ENCODE peak calls at places on chromosomes 13 and 19, in eight cellular contexts. One of them, this sample, is unnamed.
A peak's percentile ranks its signal among the peaks of the same experiment; 100 is the strongest.

GRCh38 chr13:45863716-45864590 is 12.4 kb upstream of the SIAH3 start:
- DNase-seq in tibial artery: no peak
- DNase-seq in left lung: no peak
- DNase-seq in CD4-positive, alpha-beta T cell: no peak
- DNase-seq in mammary epithelial cell: no peak
- DNase-seq in stimulated activated CD4-positive, alpha-beta T cell treated with anti-CD3 and anti-CD28 coated beads, Interleukin-1b, Interleukin-23, amount 100 ng/mL, for 1 hour: no peak
- DNase-seq in PC-3: no peak
- DNase-seq in COR-L47: peak; percentile 28
- DNase-seq in this sample: no peak

GRCh38 chr19:15249912-15250634 is 17.8 kb upstream of the EPHX3 start:
- DNase-seq in tibial artery: peak; percentile 78
- DNase-seq in left lung: no peak
- DNase-seq in CD4-positive, alpha-beta T cell: no peak
- DNase-seq in mammary epithelial cell: peak; percentile 73
- DNase-seq in stimulated activated CD4-positive, alpha-beta T cell treated with anti-CD3 and anti-CD28 coated beads, Interleukin-1b, Interleukin-23, amount 100 ng/mL, for 1 hour: no peak
- DNase-seq in PC-3: no peak
- DNase-seq in COR-L47: no peak
- DNase-seq in this sample: peak; percentile 44

GRCh38 chr13:38334845-38335244 is 14.8 kb upstream of the UFM1 start:
- DNase-seq in tibial artery: no peak
- DNase-seq in left lung: no peak
- DNase-seq in CD4-positive, alpha-beta T cell: no peak
- DNase-seq in mammary epithelial cell: no peak
- DNase-seq in stimulated activated CD4-positive, alpha-beta T cell treated with anti-CD3 and anti-CD28 coated beads, Interleukin-1b, Interleukin-23, amount 100 ng/mL, for 1 hour: no peak
- DNase-seq in PC-3: no peak
- DNase-seq in COR-L47: no peak
- DNase-seq in this sample: no peak

GRCh38 chr19:20503536-20503935 is 62.0 kb downstream of the ZNF737 start:
- DNase-seq in tibial artery: no peak
- DNase-seq in left lung: no peak
- DNase-seq in CD4-positive, alpha-beta T cell: no peak
- DNase-seq in mammary epithelial cell: peak; percentile 46
- DNase-seq in stimulated activated CD4-positive, alpha-beta T cell treated with anti-CD3 and anti-CD28 coated beads, Interleukin-1b, Interleukin-23, amount 100 ng/mL, for 1 hour: no peak
- DNase-seq in PC-3: peak; percentile 71
- DNase-seq in COR-L47: no peak
- DNase-seq in this sample: no peak

GRCh38 chr13:45196622-45197021 is 4.2 kb downstream of the KCTD4 start:
- DNase-seq in tibial artery: no peak
- DNase-seq in left lung: no peak
- DNase-seq in CD4-positive, alpha-beta T cell: no peak
- DNase-seq in mammary epithelial cell: peak; percentile 98
- DNase-seq in stimulated activated CD4-positive, alpha-beta T cell treated with anti-CD3 and anti-CD28 coated beads, Interleukin-1b, Interleukin-23, amount 100 ng/mL, for 1 hour: no peak
- DNase-seq in PC-3: peak; percentile 63
- DNase-seq in COR-L47: no peak
- DNase-seq in this sample: no peak

GRCh38 chr13:109835321-109835720 is 48.9 kb upstream of the IRS2 start:
- DNase-seq in tibial artery: no peak
- DNase-seq in left lung: no peak
- DNase-seq in CD4-positive, alpha-beta T cell: no peak
- DNase-seq in mammary epithelial cell: no peak
- DNase-seq in stimulated activated CD4-positive, alpha-beta T cell treated with anti-CD3 and anti-CD28 coated beads, Interleukin-1b, Interleukin-23, amount 100 ng/mL, for 1 hour: no peak
- DNase-seq in PC-3: no peak
- DNase-seq in COR-L47: no peak
- DNase-seq in this sample: no peak

GRCh38 chr13:113520571-113520970 is 30.1 kb upstream of the DCUN1D2 start:
- DNase-seq in tibial artery: no peak
- DNase-seq in left lung: no peak
- DNase-seq in CD4-positive, alpha-beta T cell: no peak
- DNase-seq in mammary epithelial cell: no peak
- DNase-seq in stimulated activated CD4-positive, alpha-beta T cell treated with anti-CD3 and anti-CD28 coated beads, Interleukin-1b, Interleukin-23, amount 100 ng/mL, for 1 hour: no peak
- DNase-seq in PC-3: no peak
- DNase-seq in COR-L47: no peak
- DNase-seq in this sample: no peak

GRCh38 chr13:75318138-75318833 is 163.7 kb downstream of the TBC1D4 start:
- DNase-seq in tibial artery: no peak
- DNase-seq in left lung: no peak
- DNase-seq in CD4-positive, alpha-beta T cell: no peak
- DNase-seq in mammary epithelial cell: no peak
- DNase-seq in stimulated activated CD4-positive, alpha-beta T cell treated with anti-CD3 and anti-CD28 coated beads, Interleukin-1b, Interleukin-23, amount 100 ng/mL, for 1 hour: no peak
- DNase-seq in PC-3: no peak
- DNase-seq in COR-L47: no peak
- DNase-seq in this sample: no peak

GRCh38 chr13:43963726-43964125 is 84.0 kb downstream of the LACC1 start:
- DNase-seq in tibial artery: no peak
- DNase-seq in left lung: no peak
- DNase-seq in CD4-positive, alpha-beta T cell: no peak
- DNase-seq in mammary epithelial cell: no peak
- DNase-seq in stimulated activated CD4-positive, alpha-beta T cell treated with anti-CD3 and anti-CD28 coated beads, Interleukin-1b, Interleukin-23, amount 100 ng/mL, for 1 hour: no peak
- DNase-seq in PC-3: peak; percentile 14
- DNase-seq in COR-L47: no peak
- DNase-seq in this sample: no peak

GRCh38 chr19:15291666-15292065 is 40.7 kb downstream of the BRD4 start:
- DNase-seq in tibial artery: no peak
- DNase-seq in left lung: no peak
- DNase-seq in CD4-positive, alpha-beta T cell: no peak
- DNase-seq in mammary epithelial cell: no peak
- DNase-seq in stimulated activated CD4-positive, alpha-beta T cell treated with anti-CD3 and anti-CD28 coated beads, Interleukin-1b, Interleukin-23, amount 100 ng/mL, for 1 hour: no peak
- DNase-seq in PC-3: no peak
- DNase-seq in COR-L47: no peak
- DNase-seq in this sample: no peak

GRCh38 chr19:1672038-1672768 is 19.8 kb upstream of the TCF3 start:
- DNase-seq in tibial artery: no peak
- DNase-seq in left lung: no peak
- DNase-seq in CD4-positive, alpha-beta T cell: peak; percentile 46
- DNase-seq in mammary epithelial cell: no peak
- DNase-seq in stimulated activated CD4-positive, alpha-beta T cell treated with anti-CD3 and anti-CD28 coated beads, Interleukin-1b, Interleukin-23, amount 100 ng/mL, for 1 hour: no peak
- DNase-seq in PC-3: peak; percentile 47
- DNase-seq in COR-L47: no peak
- DNase-seq in this sample: no peak

GRCh38 chr19:13212759-13213330 is 62.6 kb downstream of the IER2 start:
- DNase-seq in tibial artery: no peak
- DNase-seq in left lung: peak; percentile 59
- DNase-seq in CD4-positive, alpha-beta T cell: peak; percentile 62
- DNase-seq in mammary epithelial cell: peak; percentile 33
- DNase-seq in stimulated activated CD4-positive, alpha-beta T cell treated with anti-CD3 and anti-CD28 coated beads, Interleukin-1b, Interleukin-23, amount 100 ng/mL, for 1 hour: peak; percentile 55
- DNase-seq in PC-3: peak; percentile 76
- DNase-seq in COR-L47: peak; percentile 11
- DNase-seq in this sample: peak; percentile 30

GRCh38 chr19:38384209-38385027 is 3.4 kb downstream of the GGN start:
- DNase-seq in tibial artery: no peak
- DNase-seq in left lung: no peak
- DNase-seq in CD4-positive, alpha-beta T cell: no peak
- DNase-seq in mammary epithelial cell: peak; percentile 22
- DNase-seq in stimulated activated CD4-positive, alpha-beta T cell treated with anti-CD3 and anti-CD28 coated beads, Interleukin-1b, Interleukin-23, amount 100 ng/mL, for 1 hour: no peak
- DNase-seq in PC-3: peak; percentile 19
- DNase-seq in COR-L47: no peak
- DNase-seq in this sample: no peak

GRCh38 chr19:1057185-1057857 is 9.6 kb upstream of the ARHGAP45 start:
- DNase-seq in tibial artery: no peak
- DNase-seq in left lung: no peak
- DNase-seq in CD4-positive, alpha-beta T cell: no peak
- DNase-seq in mammary epithelial cell: peak; percentile 75
- DNase-seq in stimulated activated CD4-positive, alpha-beta T cell treated with anti-CD3 and anti-CD28 coated beads, Interleukin-1b, Interleukin-23, amount 100 ng/mL, for 1 hour: no peak
- DNase-seq in PC-3: peak; percentile 19
- DNase-seq in COR-L47: no peak
- DNase-seq in this sample: no peak

GRCh38 chr13:76879876-76880270 is 6.3 kb downstream of the KCTD12 start:
- DNase-seq in tibial artery: no peak
- DNase-seq in left lung: no peak
- DNase-seq in CD4-positive, alpha-beta T cell: no peak
- DNase-seq in mammary epithelial cell: no peak
- DNase-seq in stimulated activated CD4-positive, alpha-beta T cell treated with anti-CD3 and anti-CD28 coated beads, Interleukin-1b, Interleukin-23, amount 100 ng/mL, for 1 hour: no peak
- DNase-seq in PC-3: no peak
- DNase-seq in COR-L47: no peak
- DNase-seq in this sample: no peak

GRCh38 chr13:20340136-20340758 is 108.1 kb upstream of the GJB6 start:
- DNase-seq in tibial artery: no peak
- DNase-seq in left lung: no peak
- DNase-seq in CD4-positive, alpha-beta T cell: no peak
- DNase-seq in mammary epithelial cell: no peak
- DNase-seq in stimulated activated CD4-positive, alpha-beta T cell treated with anti-CD3 and anti-CD28 coated beads, Interleukin-1b, Interleukin-23, amount 100 ng/mL, for 1 hour: no peak
- DNase-seq in PC-3: no peak
- DNase-seq in COR-L47: no peak
- DNase-seq in this sample: no peak

GRCh38 chr13:61466280-61466679 is 50.6 kb upstream of the PCDH20 start:
- DNase-seq in tibial artery: no peak
- DNase-seq in left lung: no peak
- DNase-seq in CD4-positive, alpha-beta T cell: no peak
- DNase-seq in mammary epithelial cell: no peak
- DNase-seq in stimulated activated CD4-positive, alpha-beta T cell treated with anti-CD3 and anti-CD28 coated beads, Interleukin-1b, Interleukin-23, amount 100 ng/mL, for 1 hour: no peak
- DNase-seq in PC-3: peak; percentile 15
- DNase-seq in COR-L47: no peak
- DNase-seq in this sample: no peak

GRCh38 chr13:90156390-90156789 is 1191.1 kb upstream of the MIR17HG start:
- DNase-seq in tibial artery: no peak
- DNase-seq in left lung: no peak
- DNase-seq in CD4-positive, alpha-beta T cell: no peak
- DNase-seq in mammary epithelial cell: no peak
- DNase-seq in stimulated activated CD4-positive, alpha-beta T cell treated with anti-CD3 and anti-CD28 coated beads, Interleukin-1b, Interleukin-23, amount 100 ng/mL, for 1 hour: no peak
- DNase-seq in PC-3: no peak
- DNase-seq in COR-L47: no peak
- DNase-seq in this sample: no peak

GRCh38 chr13:114258589-114258988 is 22.8 kb upstream of the UPF3A start:
- DNase-seq in tibial artery: no peak
- DNase-seq in left lung: no peak
- DNase-seq in CD4-positive, alpha-beta T cell: no peak
- DNase-seq in mammary epithelial cell: no peak
- DNase-seq in stimulated activated CD4-positive, alpha-beta T cell treated with anti-CD3 and anti-CD28 coated beads, Interleukin-1b, Interleukin-23, amount 100 ng/mL, for 1 hour: no peak
- DNase-seq in PC-3: no peak
- DNase-seq in COR-L47: no peak
- DNase-seq in this sample: no peak

GRCh38 chr19:29510701-29511265 is 15.0 kb upstream of the VSTM2B start:
- DNase-seq in tibial artery: no peak
- DNase-seq in left lung: no peak
- DNase-seq in CD4-positive, alpha-beta T cell: no peak
- DNase-seq in mammary epithelial cell: no peak
- DNase-seq in stimulated activated CD4-positive, alpha-beta T cell treated with anti-CD3 and anti-CD28 coated beads, Interleukin-1b, Interleukin-23, amount 100 ng/mL, for 1 hour: no peak
- DNase-seq in PC-3: no peak
- DNase-seq in COR-L47: no peak
- DNase-seq in this sample: no peak

GRCh38 chr19:4354897-4355296 is 11.5 kb downstream of the MPND start:
- DNase-seq in tibial artery: no peak
- DNase-seq in left lung: no peak
- DNase-seq in CD4-positive, alpha-beta T cell: no peak
- DNase-seq in mammary epithelial cell: no peak
- DNase-seq in stimulated activated CD4-positive, alpha-beta T cell treated with anti-CD3 and anti-CD28 coated beads, Interleukin-1b, Interleukin-23, amount 100 ng/mL, for 1 hour: no peak
- DNase-seq in PC-3: no peak
- DNase-seq in COR-L47: no peak
- DNase-seq in this sample: no peak

GRCh38 chr19:45667620-45668341 is at the start of gene GIPR:
- DNase-seq in tibial artery: no peak
- DNase-seq in left lung: peak; percentile 65
- DNase-seq in CD4-positive, alpha-beta T cell: no peak
- DNase-seq in mammary epithelial cell: peak; percentile 79
- DNase-seq in stimulated activated CD4-positive, alpha-beta T cell treated with anti-CD3 and anti-CD28 coated beads, Interleukin-1b, Interleukin-23, amount 100 ng/mL, for 1 hour: no peak
- DNase-seq in PC-3: peak; percentile 70
- DNase-seq in COR-L47: no peak
- DNase-seq in this sample: no peak

GRCh38 chr13:99347335-99347878 is 40.2 kb upstream of the GPR183 start:
- DNase-seq in tibial artery: no peak
- DNase-seq in left lung: no peak
- DNase-seq in CD4-positive, alpha-beta T cell: no peak
- DNase-seq in mammary epithelial cell: no peak
- DNase-seq in stimulated activated CD4-positive, alpha-beta T cell treated with anti-CD3 and anti-CD28 coated beads, Interleukin-1b, Interleukin-23, amount 100 ng/mL, for 1 hour: no peak
- DNase-seq in PC-3: no peak
- DNase-seq in COR-L47: no peak
- DNase-seq in this sample: no peak

GRCh38 chr19:55098716-55099556 is 18.5 kb downstream of the PPP1R12C start:
- DNase-seq in tibial artery: no peak
- DNase-seq in left lung: no peak
- DNase-seq in CD4-positive, alpha-beta T cell: no peak
- DNase-seq in mammary epithelial cell: no peak
- DNase-seq in stimulated activated CD4-positive, alpha-beta T cell treated with anti-CD3 and anti-CD28 coated beads, Interleukin-1b, Interleukin-23, amount 100 ng/mL, for 1 hour: no peak
- DNase-seq in PC-3: no peak
- DNase-seq in COR-L47: no peak
- DNase-seq in this sample: no peak

GRCh38 chr19:39128511-39129079 is 3.0 kb downstream of the PAK4 start:
- DNase-seq in tibial artery: no peak
- DNase-seq in left lung: no peak
- DNase-seq in CD4-positive, alpha-beta T cell: no peak
- DNase-seq in mammary epithelial cell: no peak
- DNase-seq in stimulated activated CD4-positive, alpha-beta T cell treated with anti-CD3 and anti-CD28 coated beads, Interleukin-1b, Interleukin-23, amount 100 ng/mL, for 1 hour: no peak
- DNase-seq in PC-3: no peak
- DNase-seq in COR-L47: no peak
- DNase-seq in this sample: no peak

GRCh38 chr13:73898276-73898675 is 235.9 kb downstream of the KLF12 start:
- DNase-seq in tibial artery: no peak
- DNase-seq in left lung: no peak
- DNase-seq in CD4-positive, alpha-beta T cell: no peak
- DNase-seq in mammary epithelial cell: peak; percentile 1
- DNase-seq in stimulated activated CD4-positive, alpha-beta T cell treated with anti-CD3 and anti-CD28 coated beads, Interleukin-1b, Interleukin-23, amount 100 ng/mL, for 1 hour: no peak
- DNase-seq in PC-3: peak; percentile 36
- DNase-seq in COR-L47: no peak
- DNase-seq in this sample: no peak